ENCODE peak calls at places on chromosomes 7 and 10, in six cellular contexts. One of them, this sample, is unnamed.

GRCh38 chr7:4237296-4238235 is 444.5 kb upstream of the FOXK1 start:
- DNase-seq in HCT116: no peak
- DNase-seq in HepG2: no peak
- DNase-seq in GM12878: no peak
- DNase-seq in K562: no peak
- DNase-seq in SK-N-SH: no peak
- DNase-seq in this sample: no peak

GRCh38 chr10:22251751-22252285 is 34.0 kb upstream of the EBLN1 start:
- DNase-seq in GM12878: no peak
- DNase-seq in SK-N-SH: peak; percentile 82
- DNase-seq in HCT116: no peak
- DNase-seq in K562: no peak
- DNase-seq in HepG2: no peak
- DNase-seq in this sample: no peak

GRCh38 chr7:21184956-21185355 is 242.9 kb upstream of the SP4 start:
- DNase-seq in GM12878: no peak
- DNase-seq in K562: no peak
- DNase-seq in HepG2: no peak
- DNase-seq in HCT116: no peak
- DNase-seq in SK-N-SH: no peak
- DNase-seq in this sample: no peak

GRCh38 chr7:15602236-15602635 is 40.4 kb upstream of the AGMO start:
- DNase-seq in K562: no peak
- DNase-seq in SK-N-SH: no peak
- DNase-seq in GM12878: no peak
- DNase-seq in HCT116: no peak
- DNase-seq in HepG2: no peak
- DNase-seq in this sample: no peak

GRCh38 chr7:9149499-9150082 is 716.2 kb downstream of the NXPH1 start:
- DNase-seq in K562: no peak
- DNase-seq in SK-N-SH: no peak
- DNase-seq in HCT116: no peak
- DNase-seq in HepG2: no peak
- DNase-seq in GM12878: no peak
- DNase-seq in this sample: no peak

GRCh38 chr10:71272122-71272771 is 46.8 kb upstream of the SLC29A3 start:
- DNase-seq in HepG2: no peak
- DNase-seq in SK-N-SH: peak; percentile 80
- DNase-seq in K562: no peak
- DNase-seq in GM12878: no peak
- DNase-seq in HCT116: no peak
- DNase-seq in this sample: no peak

GRCh38 chr7:152312316-152312715 is 123.5 kb downstream of the KMT2C start:
- DNase-seq in K562: no peak
- DNase-seq in HepG2: no peak
- DNase-seq in SK-N-SH: no peak
- DNase-seq in HCT116: no peak
- DNase-seq in GM12878: no peak
- DNase-seq in this sample: no peak

GRCh38 chr7:67618569-67619543 is 622.2 kb downstream of the TYW1 start:
- DNase-seq in GM12878: no peak
- DNase-seq in SK-N-SH: peak; percentile 79
- DNase-seq in HepG2: no peak
- DNase-seq in HCT116: no peak
- DNase-seq in K562: no peak
- DNase-seq in this sample: no peak

GRCh38 chr7:95246935-95247370 is 77.4 kb downstream of the PON1 start:
- DNase-seq in HCT116: peak; percentile 54
- DNase-seq in SK-N-SH: peak; percentile 55
- DNase-seq in K562: peak; percentile 45
- DNase-seq in HepG2: peak; percentile 54
- DNase-seq in GM12878: peak; percentile 5
- DNase-seq in this sample: peak; percentile 56

GRCh38 chr10:31927597-31928530 is 767 bp downstream of the ARHGAP12 start:
- DNase-seq in GM12878: no peak
- DNase-seq in HepG2: peak; percentile 74
- DNase-seq in HCT116: no peak
- DNase-seq in SK-N-SH: peak; percentile 84
- DNase-seq in K562: peak; percentile 52
- DNase-seq in this sample: no peak

GRCh38 chr10:113326160-113327111 is 226.4 kb upstream of the HABP2 start:
- DNase-seq in HCT116: peak; percentile 88
- DNase-seq in K562: peak; percentile 63
- DNase-seq in HepG2: peak; percentile 29
- DNase-seq in SK-N-SH: peak; percentile 39
- DNase-seq in GM12878: peak; percentile 42
- DNase-seq in this sample: peak; percentile 47

GRCh38 chr10:77974396-77975074 is 48.0 kb upstream of the DLG5 start:
- DNase-seq in HCT116: peak; percentile 57
- DNase-seq in SK-N-SH: peak; percentile 33
- DNase-seq in GM12878: no peak
- DNase-seq in HepG2: peak; percentile 52
- DNase-seq in K562: peak; percentile 70
- DNase-seq in this sample: no peak

GRCh38 chr10:74826142-74827044 is at the start of gene KAT6B:
- DNase-seq in SK-N-SH: peak; percentile 94
- DNase-seq in HCT116: peak; percentile 100
- DNase-seq in GM12878: peak; percentile 100
- DNase-seq in HepG2: peak; percentile 100
- DNase-seq in K562: peak; percentile 99
- DNase-seq in this sample: peak; percentile 100

GRCh38 chr7:74164985-74165456 is 9.1 kb upstream of the EIF4H start:
- DNase-seq in SK-N-SH: no peak
- DNase-seq in K562: peak; percentile 33
- DNase-seq in HepG2: no peak
- DNase-seq in GM12878: no peak
- DNase-seq in HCT116: no peak
- DNase-seq in this sample: no peak

GRCh38 chr7:150999001-150999400 is 8.2 kb downstream of the NOS3 start:
- DNase-seq in HepG2: no peak
- DNase-seq in GM12878: no peak
- DNase-seq in SK-N-SH: peak; percentile 20
- DNase-seq in HCT116: no peak
- DNase-seq in K562: no peak
- DNase-seq in this sample: no peak

GRCh38 chr7:95527033-95527775 is 41.5 kb downstream of the ASB4 start:
- DNase-seq in SK-N-SH: peak; percentile 77
- DNase-seq in K562: peak; percentile 74
- DNase-seq in HCT116: peak; percentile 50
- DNase-seq in GM12878: no peak
- DNase-seq in HepG2: peak; percentile 58
- DNase-seq in this sample: peak; percentile 32

GRCh38 chr10:75461672-75462649 is 30.5 kb downstream of the LRMDA start:
- DNase-seq in SK-N-SH: no peak
- DNase-seq in K562: no peak
- DNase-seq in HCT116: no peak
- DNase-seq in HepG2: no peak
- DNase-seq in GM12878: no peak
- DNase-seq in this sample: no peak

GRCh38 chr10:123034332-123034731 is 25.5 kb downstream of the ACADSB start:
- DNase-seq in SK-N-SH: no peak
- DNase-seq in HepG2: peak; percentile 21
- DNase-seq in GM12878: no peak
- DNase-seq in HCT116: no peak
- DNase-seq in K562: no peak
- DNase-seq in this sample: no peak

GRCh38 chr7:42250411-42250810 is 13.4 kb upstream of the GLI3 start:
- DNase-seq in HepG2: no peak
- DNase-seq in GM12878: no peak
- DNase-seq in K562: no peak
- DNase-seq in HCT116: no peak
- DNase-seq in SK-N-SH: no peak
- DNase-seq in this sample: no peak

GRCh38 chr10:83881647-83882046 is 257.7 kb upstream of the GHITM start:
- DNase-seq in HepG2: no peak
- DNase-seq in K562: no peak
- DNase-seq in HCT116: no peak
- DNase-seq in SK-N-SH: no peak
- DNase-seq in GM12878: no peak
- DNase-seq in this sample: no peak

GRCh38 chr7:141200191-141201108 is 126.6 kb downstream of the TMEM178B start:
- DNase-seq in K562: no peak
- DNase-seq in HepG2: no peak
- DNase-seq in GM12878: no peak
- DNase-seq in SK-N-SH: no peak
- DNase-seq in HCT116: no peak
- DNase-seq in this sample: no peak

GRCh38 chr10:118276203-118276602 is 65.9 kb downstream of the FAM204A start:
- DNase-seq in HCT116: no peak
- DNase-seq in HepG2: no peak
- DNase-seq in K562: no peak
- DNase-seq in GM12878: no peak
- DNase-seq in SK-N-SH: no peak
- DNase-seq in this sample: no peak

GRCh38 chr7:155489862-155490696 is 32.1 kb downstream of the EN2 start:
- DNase-seq in GM12878: no peak
- DNase-seq in HCT116: no peak
- DNase-seq in SK-N-SH: peak; percentile 47
- DNase-seq in K562: no peak
- DNase-seq in HepG2: no peak
- DNase-seq in this sample: no peak
- TF ChIP-seq POLR2AphosphoS5 in GM12878: no peak
- TF ChIP-seq POLR2AphosphoS5 in HCT116: no peak
- TF ChIP-seq POLR2AphosphoS5 in SK-N-SH: no peak
- TF ChIP-seq POLR2AphosphoS5 in K562: no peak
- TF ChIP-seq POLR2AphosphoS5 in HepG2: no peak
- TF ChIP-seq POLR2AphosphoS5 in this sample: no peak

GRCh38 chr7:80809545-80809944 is 109.3 kb downstream of the SEMA3C start:
- DNase-seq in HCT116: no peak
- DNase-seq in GM12878: no peak
- DNase-seq in SK-N-SH: no peak
- DNase-seq in HepG2: no peak
- DNase-seq in K562: no peak
- DNase-seq in this sample: no peak

GRCh38 chr7:80807166-80807900 is 111.5 kb downstream of the SEMA3C start:
- DNase-seq in HepG2: no peak
- DNase-seq in HCT116: no peak
- DNase-seq in GM12878: no peak
- DNase-seq in SK-N-SH: no peak
- DNase-seq in K562: no peak
- DNase-seq in this sample: no peak

GRCh38 chr7:80804581-80804980 is 114.3 kb downstream of the SEMA3C start:
- DNase-seq in K562: no peak
- DNase-seq in HepG2: no peak
- DNase-seq in HCT116: no peak
- DNase-seq in SK-N-SH: no peak
- DNase-seq in GM12878: no peak
- DNase-seq in this sample: no peak

GRCh38 chr7:80806653-80807052 is 112.2 kb downstream of the SEMA3C start:
- DNase-seq in K562: no peak
- DNase-seq in HepG2: no peak
- DNase-seq in SK-N-SH: no peak
- DNase-seq in GM12878: no peak
- DNase-seq in HCT116: no peak
- DNase-seq in this sample: no peak
- TF ChIP-seq REST in K562: no peak
- TF ChIP-seq REST in HepG2: no peak
- TF ChIP-seq REST in SK-N-SH: no peak
- TF ChIP-seq REST in GM12878: no peak
- TF ChIP-seq REST in HCT116: no peak
- TF ChIP-seq REST in this sample: no peak

DNA sequence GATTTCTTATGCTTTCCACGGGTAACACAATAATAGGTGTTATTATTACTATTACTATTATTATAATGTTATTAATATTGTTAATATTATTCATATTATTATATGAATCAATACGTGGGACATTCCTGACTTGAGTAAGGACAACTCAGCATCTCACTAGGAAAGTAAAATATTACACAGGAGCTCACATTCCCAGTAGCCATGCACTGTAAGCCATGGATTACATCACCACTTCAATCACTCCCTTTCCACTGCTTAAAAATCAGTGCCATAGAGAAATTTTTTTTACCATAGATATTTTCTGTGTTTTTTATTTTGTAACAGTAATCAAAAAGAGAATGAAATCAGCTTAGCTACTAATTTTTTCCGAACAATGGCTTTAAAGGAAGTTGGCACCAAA is 68.5 kb upstream of the DGKI start:
- DNase-seq in K562: no peak
- DNase-seq in HepG2: no peak
- DNase-seq in HCT116: no peak
- DNase-seq in SK-N-SH: no peak
- DNase-seq in GM12878: no peak
- DNase-seq in this sample: no peak
- TF ChIP-seq SIN3A in K562: no peak
- TF ChIP-seq SIN3A in HepG2: no peak
- TF ChIP-seq SIN3A in HCT116: no peak
- TF ChIP-seq SIN3A in SK-N-SH: no peak
- TF ChIP-seq SIN3A in GM12878: no peak
- TF ChIP-seq SIN3A in this sample: no peak

GRCh38 chr10:116038259-116038658 is 234.7 kb downstream of the GFRA1 start:
- DNase-seq in GM12878: no peak
- DNase-seq in HCT116: no peak
- DNase-seq in K562: no peak
- DNase-seq in HepG2: peak; percentile 37
- DNase-seq in SK-N-SH: no peak
- DNase-seq in this sample: no peak
- TF ChIP-seq POLR2AphosphoS5 in GM12878: no peak
- TF ChIP-seq POLR2AphosphoS5 in HCT116: no peak
- TF ChIP-seq POLR2AphosphoS5 in K562: no peak
- TF ChIP-seq POLR2AphosphoS5 in HepG2: no peak
- TF ChIP-seq POLR2AphosphoS5 in SK-N-SH: no peak
- TF ChIP-seq POLR2AphosphoS5 in this sample: no peak

GRCh38 chr10:116055919-116056252 is 217.1 kb downstream of the GFRA1 start:
- DNase-seq in HCT116: no peak
- DNase-seq in SK-N-SH: no peak
- DNase-seq in GM12878: no peak
- DNase-seq in K562: no peak
- DNase-seq in HepG2: no peak
- DNase-seq in this sample: no peak

GRCh38 chr10:116056445-116057293 is 216.3 kb downstream of the GFRA1 start:
- DNase-seq in HepG2: peak; percentile 94
- DNase-seq in K562: no peak
- DNase-seq in HCT116: no peak
- DNase-seq in GM12878: no peak
- DNase-seq in SK-N-SH: no peak
- DNase-seq in this sample: no peak

GRCh38 chr10:116049644-116050043 is 223.4 kb downstream of the GFRA1 start:
- DNase-seq in HepG2: no peak
- DNase-seq in SK-N-SH: no peak
- DNase-seq in K562: no peak
- DNase-seq in HCT116: no peak
- DNase-seq in GM12878: no peak
- DNase-seq in this sample: no peak

GRCh38 chr10:116053910-116054309 is 219.1 kb downstream of the GFRA1 start:
- DNase-seq in HCT116: no peak
- DNase-seq in K562: no peak
- DNase-seq in HepG2: no peak
- DNase-seq in GM12878: no peak
- DNase-seq in SK-N-SH: no peak
- DNase-seq in this sample: no peak

GRCh38 chr10:116055252-116055918 is 217.6 kb downstream of the GFRA1 start:
- DNase-seq in SK-N-SH: no peak
- DNase-seq in HepG2: no peak
- DNase-seq in GM12878: no peak
- DNase-seq in K562: no peak
- DNase-seq in HCT116: no peak
- DNase-seq in this sample: no peak
- TF ChIP-seq REST in SK-N-SH: no peak
- TF ChIP-seq REST in HepG2: no peak
- TF ChIP-seq REST in GM12878: no peak
- TF ChIP-seq REST in K562: no peak
- TF ChIP-seq REST in HCT116: no peak
- TF ChIP-seq REST in this sample: no peak

This sample was measured in Panc1.